ENCODE peak calls at places on chromosome 2, in five cellular contexts. One of them, this sample, is unnamed. For H3K4me1, the result is how much of the 10 kb centered on the place peaks cover.

GRCh38 chr2:126856403-126856802 is 42.3 kb upstream of the TEX51 start:
- DNase-seq in HepG2: no peak
- DNase-seq in K562: no peak
- DNase-seq in fibroblast of lung: no peak
- DNase-seq in PC-3: no peak
- DNase-seq in this sample: no peak

GRCh38 chr2:142144547-142144946 is 13.7 kb upstream of the LRP1B start:
- DNase-seq in HepG2: no peak
- DNase-seq in K562: no peak
- DNase-seq in fibroblast of lung: no peak
- DNase-seq in PC-3: no peak
- DNase-seq in this sample: no peak

GRCh38 chr2:174603280-174603679 is 5.7 kb upstream of the WIPF1 start:
- DNase-seq in HepG2: peak
- DNase-seq in K562: peak
- DNase-seq in fibroblast of lung: peak
- DNase-seq in PC-3: peak
- DNase-seq in this sample: peak

GRCh38 chr2:101047075-101047766 is 45.1 kb downstream of the RPL31 start:
- DNase-seq in HepG2: no peak
- DNase-seq in K562: no peak
- DNase-seq in fibroblast of lung: peak
- DNase-seq in PC-3: peak
- DNase-seq in this sample: peak

GRCh38 chr2:209870067-209870466 is 98.4 kb downstream of the UNC80 start:
- DNase-seq in HepG2: no peak
- DNase-seq in K562: no peak
- DNase-seq in fibroblast of lung: no peak
- DNase-seq in PC-3: no peak
- DNase-seq in this sample: no peak

GRCh38 chr2:173982918-173983317 is 17.7 kb upstream of the SP3 start:
- DNase-seq in HepG2: no peak
- DNase-seq in K562: no peak
- DNase-seq in fibroblast of lung: peak
- DNase-seq in PC-3: no peak
- DNase-seq in this sample: no peak

GRCh38 chr2:11842324-11842723 is 95.9 kb downstream of the LPIN1 start:
- DNase-seq in HepG2: no peak
- DNase-seq in K562: no peak
- DNase-seq in fibroblast of lung: no peak
- DNase-seq in PC-3: no peak
- DNase-seq in this sample: no peak

GRCh38 chr2:109418716-109419115 is 195.1 kb downstream of the SEPTIN10 start:
- DNase-seq in HepG2: no peak
- DNase-seq in K562: no peak
- DNase-seq in fibroblast of lung: no peak
- DNase-seq in PC-3: no peak
- DNase-seq in this sample: no peak

GRCh38 chr2:219688560-219689445 is 61.4 kb downstream of the SLC4A3 start:
- DNase-seq in HepG2: peak
- DNase-seq in K562: no peak
- DNase-seq in fibroblast of lung: peak
- DNase-seq in PC-3: peak
- DNase-seq in this sample: peak

GRCh38 chr2:99700482-99701398 is 210.9 kb upstream of the REV1 start:
- DNase-seq in HepG2: no peak
- DNase-seq in K562: no peak
- DNase-seq in fibroblast of lung: no peak
- DNase-seq in PC-3: no peak
- DNase-seq in this sample: no peak

GRCh38 chr2:148338544-148338943 is 306.0 kb upstream of the EPC2 start:
- DNase-seq in HepG2: peak
- DNase-seq in K562: no peak
- DNase-seq in fibroblast of lung: peak
- DNase-seq in PC-3: peak
- DNase-seq in this sample: peak

GRCh38 chr2:241759091-241759807 is 17.4 kb upstream of the GAL3ST2 start:
- DNase-seq in HepG2: no peak
- DNase-seq in K562: no peak
- DNase-seq in fibroblast of lung: no peak
- DNase-seq in PC-3: no peak
- DNase-seq in this sample: no peak

GRCh38 chr2:11073791-11074190 is 81.5 kb upstream of the SLC66A3 start:
- DNase-seq in HepG2: no peak
- DNase-seq in K562: no peak
- DNase-seq in fibroblast of lung: peak
- DNase-seq in PC-3: no peak
- DNase-seq in this sample: peak

GRCh38 chr2:149825473-149825872 is 237.9 kb upstream of the MMADHC start:
- DNase-seq in HepG2: no peak
- DNase-seq in K562: no peak
- DNase-seq in fibroblast of lung: no peak
- DNase-seq in PC-3: no peak
- DNase-seq in this sample: no peak

GRCh38 chr2:234550056-234550455 is 53.2 kb upstream of the ARL4C start:
- DNase-seq in HepG2: no peak
- DNase-seq in K562: no peak
- DNase-seq in fibroblast of lung: peak
- DNase-seq in PC-3: no peak
- DNase-seq in this sample: no peak

GRCh38 chr2:1088192-1088860 is 137.7 kb downstream of the SNTG2 start:
- DNase-seq in HepG2: no peak
- DNase-seq in K562: no peak
- DNase-seq in fibroblast of lung: no peak
- DNase-seq in PC-3: peak
- DNase-seq in this sample: no peak

GRCh38 chr2:192000196-192000990 is 153.5 kb upstream of the CAVIN2 start:
- DNase-seq in HepG2: no peak
- DNase-seq in K562: no peak
- DNase-seq in fibroblast of lung: no peak
- DNase-seq in PC-3: no peak
- DNase-seq in this sample: no peak

GRCh38 chr2:2846379-2847130 is 515.5 kb upstream of the MYT1L start:
- DNase-seq in HepG2: no peak
- DNase-seq in K562: no peak
- DNase-seq in fibroblast of lung: no peak
- DNase-seq in PC-3: peak
- DNase-seq in this sample: no peak

GRCh38 chr2:218344755-218345417 is 11.8 kb upstream of the CATIP start:
- DNase-seq in HepG2: no peak
- DNase-seq in K562: no peak
- DNase-seq in fibroblast of lung: no peak
- DNase-seq in PC-3: no peak
- DNase-seq in this sample: no peak

GRCh38 chr2:136434251-136434715 is 316.3 kb upstream of the CXCR4 start:
- DNase-seq in HepG2: peak
- DNase-seq in K562: peak
- DNase-seq in fibroblast of lung: no peak
- DNase-seq in PC-3: no peak
- DNase-seq in this sample: no peak

GRCh38 chr2:138329591-138329990 is 172.0 kb upstream of the SPOPL start:
- DNase-seq in HepG2: no peak
- DNase-seq in K562: no peak
- DNase-seq in fibroblast of lung: no peak
- DNase-seq in PC-3: no peak
- DNase-seq in this sample: no peak

GRCh38 chr2:219087371-219087770 is 26.6 kb upstream of the IHH start:
- DNase-seq in HepG2: no peak
- DNase-seq in K562: no peak
- DNase-seq in fibroblast of lung: no peak
- DNase-seq in PC-3: no peak
- DNase-seq in this sample: no peak

GRCh38 chr2:45452866-45453265 is 158.2 kb downstream of the SRBD1 start:
- DNase-seq in HepG2: no peak
- DNase-seq in K562: no peak
- DNase-seq in fibroblast of lung: peak
- DNase-seq in PC-3: no peak
- DNase-seq in this sample: peak

GRCh38 chr2:208000701-208001395 is 24.5 kb downstream of the PLEKHM3 start:
- DNase-seq in HepG2: no peak
- DNase-seq in K562: no peak
- DNase-seq in fibroblast of lung: peak
- DNase-seq in PC-3: peak
- DNase-seq in this sample: peak

GRCh38 chr2:70305531-70305930 is 3.7 kb upstream of the FAM136A start:
- DNase-seq in HepG2: no peak
- DNase-seq in K562: no peak
- DNase-seq in fibroblast of lung: no peak
- DNase-seq in PC-3: no peak
- DNase-seq in this sample: no peak

GRCh38 chr2:25821225-25822056 is 56.8 kb downstream of the ASXL2 start:
- DNase-seq in HepG2: no peak
- DNase-seq in K562: no peak
- DNase-seq in fibroblast of lung: peak
- DNase-seq in PC-3: peak
- DNase-seq in this sample: peak

GRCh38 chr2:5401258-5401657 is 290.9 kb upstream of the SOX11 start:
- DNase-seq in HepG2: no peak
- DNase-seq in K562: no peak
- DNase-seq in fibroblast of lung: peak
- DNase-seq in PC-3: no peak
- DNase-seq in this sample: no peak

GRCh38 chr2:229003256-229003655 is 267.8 kb downstream of the PID1 start:
- DNase-seq in HepG2: no peak
- DNase-seq in K562: no peak
- DNase-seq in fibroblast of lung: no peak
- DNase-seq in PC-3: no peak
- DNase-seq in this sample: no peak

GRCh38 chr2:28454016-28454930 is 41.6 kb upstream of the PLB1 start:
- DNase-seq in HepG2: no peak
- DNase-seq in K562: no peak
- DNase-seq in fibroblast of lung: peak
- DNase-seq in PC-3: peak
- DNase-seq in this sample: no peak

GRCh38 chr2:129619471-129619870 is 360.0 kb upstream of the RAB6C start:
- DNase-seq in HepG2: no peak
- DNase-seq in K562: no peak
- DNase-seq in fibroblast of lung: no peak
- DNase-seq in PC-3: no peak
- DNase-seq in this sample: no peak

GRCh38 chr2:101432411-101433181 is 42.3 kb downstream of the RFX8 start:
- DNase-seq in HepG2: no peak
- DNase-seq in K562: no peak
- DNase-seq in fibroblast of lung: peak
- DNase-seq in PC-3: peak
- DNase-seq in this sample: peak

DNA sequence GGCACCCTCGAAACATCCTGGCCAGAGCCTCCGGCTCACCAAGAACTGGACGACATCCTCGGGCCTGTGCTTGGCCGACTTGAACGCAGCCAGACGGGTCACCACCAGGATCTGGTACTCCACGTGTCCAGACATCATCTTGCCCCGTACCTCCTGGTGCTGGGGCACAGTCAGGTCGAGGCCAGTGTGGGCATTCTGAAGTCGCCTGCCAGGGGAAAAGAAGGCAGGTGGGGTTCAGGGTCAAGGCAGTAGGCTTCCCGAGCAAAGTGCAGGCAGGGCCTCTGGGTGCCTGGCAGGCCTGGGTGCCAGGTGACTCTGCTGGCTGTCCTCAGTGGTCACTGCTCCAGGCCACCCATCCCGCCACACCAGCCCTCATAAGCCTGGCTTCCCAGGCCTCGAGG is 5.6 kb downstream of the HS1BP3 start:
- DNase-seq in HepG2: no peak
- DNase-seq in K562: no peak
- DNase-seq in fibroblast of lung: no peak
- DNase-seq in PC-3: no peak
- DNase-seq in this sample: no peak
- TF ChIP-seq EZH2 in HepG2: no peak
- TF ChIP-seq EZH2 in K562: no peak
- TF ChIP-seq EZH2 in fibroblast of lung: no peak
- TF ChIP-seq EZH2 in PC-3: no peak
- TF ChIP-seq EZH2 in this sample: no peak

DNA sequence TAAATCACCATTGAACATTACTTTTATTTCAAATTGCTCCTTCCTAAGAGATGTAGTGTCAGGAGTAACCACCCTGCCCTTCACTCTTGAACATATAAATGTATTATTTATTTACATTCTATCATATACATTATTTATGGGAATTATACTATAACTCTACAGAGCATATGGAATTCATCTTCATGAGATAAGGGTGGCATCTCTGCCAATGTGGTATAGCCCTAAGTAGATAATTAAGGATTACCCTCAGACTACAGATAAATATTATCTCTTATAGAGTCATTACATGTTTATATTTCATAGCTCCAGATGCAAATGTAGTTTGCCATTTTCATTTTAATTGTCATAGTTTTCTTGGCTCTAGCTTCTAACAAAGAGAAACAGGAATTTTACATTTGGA is 17.3 kb downstream of the MEIS1 start:
- DNase-seq in HepG2: no peak
- DNase-seq in K562: no peak
- DNase-seq in fibroblast of lung: no peak
- DNase-seq in PC-3: no peak
- DNase-seq in this sample: no peak
- H3K27ac ChIP-seq in HepG2: no peak
- H3K27ac ChIP-seq in K562: no peak
- H3K27ac ChIP-seq in fibroblast of lung: no peak
- H3K27ac ChIP-seq in PC-3: no peak
- H3K27ac ChIP-seq in this sample: no peak

GRCh38 chr2:237732790-237733349 is 65.7 kb upstream of the RBM44 start:
- DNase-seq in HepG2: no peak
- DNase-seq in K562: no peak
- DNase-seq in fibroblast of lung: peak
- DNase-seq in PC-3: no peak
- DNase-seq in this sample: peak
- H3K4me1 ChIP-seq in HepG2: under half
- H3K4me1 ChIP-seq in K562: under half
- H3K4me1 ChIP-seq in fibroblast of lung: under half
- H3K4me1 ChIP-seq in PC-3: under half
- H3K4me1 ChIP-seq in this sample: under half

DNA sequence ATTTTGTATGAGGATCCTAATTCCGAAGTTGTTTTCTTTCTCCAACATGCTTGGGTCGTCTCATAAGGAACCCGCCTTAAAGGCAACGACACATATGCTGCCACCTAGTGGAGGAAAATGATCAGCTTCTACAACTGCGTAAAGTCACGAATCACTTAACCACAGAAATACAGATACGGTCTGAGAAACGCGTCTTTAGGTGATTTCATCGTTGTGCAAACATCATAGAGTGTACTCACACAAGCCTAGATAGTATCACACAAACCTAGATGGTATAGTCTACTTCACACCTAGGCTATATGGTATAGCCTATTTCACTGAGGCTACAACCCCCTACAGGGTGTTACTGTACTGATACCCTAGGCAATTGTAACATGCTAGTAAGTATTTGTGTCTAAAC is 13.1 kb downstream of the GNLY start:
- DNase-seq in HepG2: peak
- DNase-seq in K562: peak
- DNase-seq in fibroblast of lung: peak
- DNase-seq in PC-3: peak
- DNase-seq in this sample: peak
- TF ChIP-seq EZH2 in HepG2: no peak
- TF ChIP-seq EZH2 in K562: no peak
- TF ChIP-seq EZH2 in fibroblast of lung: no peak
- TF ChIP-seq EZH2 in PC-3: no peak
- TF ChIP-seq EZH2 in this sample: no peak